ENCODE peak calls at places on chromosomes 7 and 10, in seven cellular contexts. One of them, this sample, is unnamed.

GRCh38 chr10:73871915-73872710 is 2.2 kb downstream of the CAMK2G start:
- DNase-seq in heart right ventricle: no peak
- DNase-seq in psoas muscle: no peak
- DNase-seq in transverse colon: peak; percentile 79
- DNase-seq in neural progenitor cell: no peak
- DNase-seq in Peyer's patch: peak; percentile 84
- DNase-seq in ovary: no peak
- DNase-seq in this sample: no peak

GRCh38 chr10:100766693-100767427 is 21.5 kb downstream of the PAX2 start:
- DNase-seq in heart right ventricle: no peak
- DNase-seq in psoas muscle: no peak
- DNase-seq in transverse colon: no peak
- DNase-seq in neural progenitor cell: peak; percentile 47
- DNase-seq in Peyer's patch: no peak
- DNase-seq in ovary: no peak
- DNase-seq in this sample: no peak

GRCh38 chr7:86949052-86949778 is 110.2 kb downstream of the ELAPOR2 start:
- DNase-seq in heart right ventricle: no peak
- DNase-seq in psoas muscle: no peak
- DNase-seq in transverse colon: no peak
- DNase-seq in neural progenitor cell: peak; percentile 27
- DNase-seq in Peyer's patch: no peak
- DNase-seq in ovary: no peak
- DNase-seq in this sample: no peak

GRCh38 chr10:130481076-130481930 is 345.1 kb downstream of the GLRX3 start:
- DNase-seq in heart right ventricle: no peak
- DNase-seq in psoas muscle: no peak
- DNase-seq in transverse colon: no peak
- DNase-seq in neural progenitor cell: no peak
- DNase-seq in Peyer's patch: no peak
- DNase-seq in ovary: no peak
- DNase-seq in this sample: no peak

GRCh38 chr7:137717811-137718271 is 128.9 kb downstream of the DGKI start:
- DNase-seq in heart right ventricle: no peak
- DNase-seq in psoas muscle: no peak
- DNase-seq in transverse colon: no peak
- DNase-seq in neural progenitor cell: peak; percentile 75
- DNase-seq in Peyer's patch: no peak
- DNase-seq in ovary: no peak
- DNase-seq in this sample: no peak

GRCh38 chr7:1555813-1556540 is at the start of gene TMEM184A:
- DNase-seq in heart right ventricle: peak; percentile 47
- DNase-seq in psoas muscle: peak; percentile 67
- DNase-seq in transverse colon: peak; percentile 93
- DNase-seq in neural progenitor cell: peak; percentile 69
- DNase-seq in Peyer's patch: peak; percentile 93
- DNase-seq in ovary: peak; percentile 13
- DNase-seq in this sample: peak; percentile 77

GRCh38 chr10:10787586-10787985 is 230.1 kb upstream of the CELF2 start:
- DNase-seq in heart right ventricle: no peak
- DNase-seq in psoas muscle: no peak
- DNase-seq in transverse colon: no peak
- DNase-seq in neural progenitor cell: no peak
- DNase-seq in Peyer's patch: no peak
- DNase-seq in ovary: no peak
- DNase-seq in this sample: no peak

GRCh38 chr7:69510114-69510513 is 88.2 kb upstream of the AUTS2 start:
- DNase-seq in heart right ventricle: no peak
- DNase-seq in psoas muscle: no peak
- DNase-seq in transverse colon: no peak
- DNase-seq in neural progenitor cell: no peak
- DNase-seq in Peyer's patch: no peak
- DNase-seq in ovary: no peak
- DNase-seq in this sample: no peak

GRCh38 chr7:47492720-47493119 is 89.2 kb downstream of the TNS3 start:
- DNase-seq in heart right ventricle: no peak
- DNase-seq in psoas muscle: no peak
- DNase-seq in transverse colon: no peak
- DNase-seq in neural progenitor cell: no peak
- DNase-seq in Peyer's patch: no peak
- DNase-seq in ovary: no peak
- DNase-seq in this sample: peak; percentile 31

GRCh38 chr7:133824123-133824522 is 303.0 kb upstream of the LRGUK start:
- DNase-seq in heart right ventricle: no peak
- DNase-seq in psoas muscle: no peak
- DNase-seq in transverse colon: no peak
- DNase-seq in neural progenitor cell: no peak
- DNase-seq in Peyer's patch: no peak
- DNase-seq in ovary: no peak
- DNase-seq in this sample: no peak

GRCh38 chr10:16381083-16381482 is 55.7 kb upstream of the PTER start:
- DNase-seq in heart right ventricle: no peak
- DNase-seq in psoas muscle: no peak
- DNase-seq in transverse colon: no peak
- DNase-seq in neural progenitor cell: no peak
- DNase-seq in Peyer's patch: no peak
- DNase-seq in ovary: no peak
- DNase-seq in this sample: no peak

DNA sequence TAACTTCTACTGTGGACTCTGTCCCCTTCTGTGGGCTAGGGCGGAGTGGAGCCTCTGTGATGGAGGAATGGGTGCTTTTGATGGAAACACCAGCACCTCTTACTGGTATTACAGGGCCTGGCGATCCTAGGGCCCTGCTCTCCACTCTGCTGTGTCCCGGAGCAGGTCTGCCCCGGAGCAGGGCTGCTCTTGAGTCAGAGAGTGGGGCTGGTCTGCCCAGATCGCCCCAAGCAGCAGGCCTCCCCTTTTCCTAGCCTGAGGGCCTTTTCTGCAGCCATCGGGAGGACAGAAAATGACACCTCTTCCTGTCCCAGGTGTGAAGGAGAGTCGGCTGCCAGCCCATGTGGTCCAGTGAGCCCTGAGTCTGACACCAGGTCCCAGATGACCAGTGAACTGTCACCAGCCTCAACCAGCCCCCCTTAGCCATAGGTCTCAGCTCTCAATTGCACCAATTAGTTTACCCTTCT is 1.4 kb downstream of the ZNF282 start:
- DNase-seq in heart right ventricle: no peak
- DNase-seq in psoas muscle: no peak
- DNase-seq in transverse colon: peak; percentile 11
- DNase-seq in neural progenitor cell: no peak
- DNase-seq in Peyer's patch: no peak
- DNase-seq in ovary: no peak
- DNase-seq in this sample: no peak
- TF ChIP-seq CTCF in heart right ventricle: no peak
- TF ChIP-seq CTCF in psoas muscle: no peak
- TF ChIP-seq CTCF in transverse colon: no peak
- TF ChIP-seq CTCF in neural progenitor cell: no peak
- TF ChIP-seq CTCF in Peyer's patch: no peak
- TF ChIP-seq CTCF in ovary: no peak
- TF ChIP-seq CTCF in this sample: no peak

DNA sequence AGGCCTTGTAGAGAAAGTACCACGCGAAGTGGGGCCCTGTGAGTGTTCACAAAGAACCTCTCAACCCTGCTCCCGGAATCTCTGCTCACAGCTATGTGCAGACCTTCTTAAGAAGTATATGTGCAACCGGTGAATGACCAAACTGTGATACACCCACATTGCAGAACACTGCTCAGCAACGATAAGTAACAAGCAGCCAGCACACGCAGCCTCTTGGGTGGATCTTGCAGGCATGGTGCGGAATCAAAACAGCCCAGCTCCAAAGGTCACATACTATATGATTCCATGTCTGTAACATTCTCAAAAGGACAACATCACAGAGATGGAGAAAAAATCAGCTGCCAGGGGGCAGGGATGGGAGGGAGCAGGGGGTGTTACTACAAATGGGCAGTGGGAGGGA is 101.7 kb downstream of the DLG5 start:
- DNase-seq in heart right ventricle: no peak
- DNase-seq in psoas muscle: no peak
- DNase-seq in transverse colon: no peak
- DNase-seq in neural progenitor cell: no peak
- DNase-seq in Peyer's patch: no peak
- DNase-seq in ovary: no peak
- DNase-seq in this sample: no peak
- H3K4me1 ChIP-seq in heart right ventricle: no peaks in the 10 kb centered on the region
- H3K4me1 ChIP-seq in psoas muscle: peaks cover 8% of the 10 kb centered on the region
- H3K4me1 ChIP-seq in transverse colon: no peaks in the 10 kb centered on the region
- H3K4me1 ChIP-seq in neural progenitor cell: no peaks in the 10 kb centered on the region
- H3K4me1 ChIP-seq in Peyer's patch: no peaks in the 10 kb centered on the region
- H3K4me1 ChIP-seq in ovary: no peaks in the 10 kb centered on the region
- H3K4me1 ChIP-seq in this sample: no peaks in the 10 kb centered on the region

GRCh38 chr7:35799846-35800717 is 775 bp upstream of the SEPTIN7 start:
- DNase-seq in heart right ventricle: peak; percentile 87
- DNase-seq in psoas muscle: peak; percentile 88
- DNase-seq in transverse colon: peak; percentile 89
- DNase-seq in neural progenitor cell: peak; percentile 96
- DNase-seq in Peyer's patch: peak; percentile 95
- DNase-seq in ovary: peak; percentile 86
- DNase-seq in this sample: peak; percentile 90
- TF ChIP-seq CTCF in heart right ventricle: no peak
- TF ChIP-seq CTCF in psoas muscle: no peak
- TF ChIP-seq CTCF in transverse colon: no peak
- TF ChIP-seq CTCF in neural progenitor cell: no peak
- TF ChIP-seq CTCF in Peyer's patch: peak; percentile 8
- TF ChIP-seq CTCF in ovary: no peak
- TF ChIP-seq CTCF in this sample: no peak

DNA sequence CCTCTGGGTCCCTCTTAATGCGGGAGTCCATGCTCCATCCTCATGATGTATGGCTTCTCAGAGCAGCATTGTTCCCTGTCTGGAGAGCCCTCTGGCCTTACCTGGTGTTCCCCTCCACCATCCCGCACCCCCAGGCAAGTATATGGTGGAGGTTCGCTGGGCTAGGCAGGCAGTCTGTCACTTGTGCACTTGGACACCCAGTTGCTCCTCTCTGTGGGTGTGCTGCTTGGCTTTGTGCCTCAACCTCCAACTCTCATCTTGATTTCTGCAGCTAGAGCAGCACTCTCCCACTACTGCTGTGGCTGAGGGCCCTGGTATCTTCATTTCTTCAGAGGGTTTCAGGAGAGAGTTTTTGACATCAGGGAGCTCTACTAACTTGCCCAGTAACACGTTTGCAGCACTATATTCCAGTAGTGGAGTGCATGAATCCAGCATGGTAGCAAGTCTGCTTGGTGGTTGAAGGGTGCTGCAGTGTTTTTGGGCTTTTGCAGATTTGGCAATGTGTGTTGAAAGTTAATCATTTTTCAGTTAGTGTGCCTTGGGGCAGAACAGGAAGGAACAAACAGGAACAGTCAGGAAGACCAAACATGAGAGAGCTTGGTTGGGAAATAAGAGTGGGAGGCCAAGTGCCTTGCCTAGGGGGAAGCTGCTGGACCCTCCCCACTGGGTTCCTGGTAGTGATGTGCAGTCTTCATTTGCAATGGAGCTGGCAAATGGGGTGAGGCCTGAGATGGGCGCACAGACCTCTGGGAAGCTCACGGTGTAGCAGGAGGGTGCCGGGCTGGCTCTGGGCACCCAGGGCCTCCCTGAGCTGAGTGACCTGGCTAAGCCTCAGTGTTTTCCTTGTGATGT is 37.4 kb downstream of the TSPAN14 start:
- DNase-seq in heart right ventricle: no peak
- DNase-seq in psoas muscle: no peak
- DNase-seq in transverse colon: no peak
- DNase-seq in neural progenitor cell: no peak
- DNase-seq in Peyer's patch: peak; percentile 46
- DNase-seq in ovary: no peak
- DNase-seq in this sample: peak; percentile 76
- H3K4me1 ChIP-seq in heart right ventricle: peaks cover 69% of the 10 kb centered on the region
- H3K4me1 ChIP-seq in psoas muscle: peaks cover 23% of the 10 kb centered on the region
- H3K4me1 ChIP-seq in transverse colon: peaks cover 20% of the 10 kb centered on the region
- H3K4me1 ChIP-seq in neural progenitor cell: peaks cover 8% of the 10 kb centered on the region
- H3K4me1 ChIP-seq in Peyer's patch: peaks cover 17% of the 10 kb centered on the region
- H3K4me1 ChIP-seq in ovary: peaks cover 12% of the 10 kb centered on the region
- H3K4me1 ChIP-seq in this sample: peaks cover 38% of the 10 kb centered on the region